ENCODE peak calls at places on chromosome 10, in five cellular contexts. U is transverse colon, Z is A549, N is lower leg skin, F is tibial nerve. V is an unnamed sample.

GRCh38 chr10:1461016-1461415 is 276.3 kb downstream of the ADARB2 start:
- DNase-seq in U (no peak), Z (no peak), N (no peak), F (no peak), V (no peak)

GRCh38 chr10:99681553-99681952 is 22.2 kb downstream of the ENTPD7 start:
- DNase-seq in U (no peak), Z (no peak), N (no peak), F (no peak), V (peak)

GRCh38 chr10:126147866-126148578 is 240.3 kb downstream of the ADAM12 start:
- DNase-seq in U (no peak), Z (no peak), N (no peak), F (no peak), V (no peak)

GRCh38 chr10:33116293-33116697 is 158.3 kb upstream of the ITGB1 start:
- DNase-seq in U (no peak), Z (peak), N (peak), F (no peak), V (no peak)

GRCh38 chr10:73117976-73118743 is 7.9 kb downstream of the NUDT13 start:
- DNase-seq in U (no peak), Z (peak), N (no peak), F (no peak), V (peak)

GRCh38 chr10:33229252-33229943 is 105.1 kb downstream of the NRP1 start:
- DNase-seq in U (no peak), Z (no peak), N (no peak), F (no peak), V (no peak)

GRCh38 chr10:50658165-50658564 is 34.4 kb upstream of the SGMS1 start:
- DNase-seq in U (no peak), Z (no peak), N (no peak), F (no peak), V (no peak)

GRCh38 chr10:34018811-34019210 is 684.3 kb upstream of the NRP1 start:
- DNase-seq in U (no peak), Z (no peak), N (no peak), F (no peak), V (no peak)

GRCh38 chr10:15605740-15606369 is 113.9 kb downstream of the ITGA8 start:
- DNase-seq in U (no peak), Z (no peak), N (no peak), F (no peak), V (no peak)

GRCh38 chr10:4131407-4132215 is 346.6 kb upstream of the KLF6 start:
- DNase-seq in U (no peak), Z (peak), N (no peak), F (no peak), V (no peak)

GRCh38 chr10:109237050-109237449 is 686.3 kb downstream of the XPNPEP1 start:
- DNase-seq in U (no peak), Z (no peak), N (no peak), F (no peak), V (no peak)

GRCh38 chr10:76119515-76119914 is 688.1 kb downstream of the LRMDA start:
- DNase-seq in U (no peak), Z (no peak), N (no peak), F (no peak), V (no peak)

GRCh38 chr10:72186633-72187330 is 29.0 kb upstream of the ANAPC16 start:
- DNase-seq in U (peak), Z (no peak), N (no peak), F (no peak), V (peak)

GRCh38 chr10:112373912-112374338 is at the start of gene ACSL5:
- DNase-seq in U (peak), Z (no peak), N (no peak), F (no peak), V (no peak)

GRCh38 chr10:42816917-42817316 is 34.3 kb downstream of the BMS1 start:
- DNase-seq in U (no peak), Z (no peak), N (no peak), F (no peak), V (no peak)

GRCh38 chr10:118832242-118832651 is 77.5 kb upstream of the CACUL1 start:
- DNase-seq in U (peak), Z (no peak), N (peak), F (peak), V (peak)

GRCh38 chr10:15738237-15738928 is 18.7 kb upstream of the ITGA8 start:
- DNase-seq in U (no peak), Z (no peak), N (no peak), F (no peak), V (no peak)

GRCh38 chr10:19654576-19654975 is 161.7 kb upstream of the PLXDC2 start:
- DNase-seq in U (no peak), Z (no peak), N (no peak), F (no peak), V (no peak)

GRCh38 chr10:14564268-14564744 is 210.4 kb downstream of the FAM107B start:
- DNase-seq in U (no peak), Z (no peak), N (no peak), F (no peak), V (no peak)

GRCh38 chr10:35027567-35027966 is 62.6 kb downstream of the CUL2 start:
- DNase-seq in U (no peak), Z (no peak), N (no peak), F (no peak), V (no peak)

GRCh38 chr10:6014241-6014761 is 37.0 kb upstream of the IL15RA start:
- DNase-seq in U (peak), Z (peak), N (peak), F (peak), V (peak)

GRCh38 chr10:123027861-123028260 is 19.1 kb downstream of the ACADSB start:
- DNase-seq in U (no peak), Z (no peak), N (no peak), F (no peak), V (no peak)

GRCh38 chr10:1563028-1563427 is 174.3 kb downstream of the ADARB2 start:
- DNase-seq in U (no peak), Z (no peak), N (no peak), F (no peak), V (no peak)

GRCh38 chr10:88926484-88927249 is 25.9 kb downstream of the ACTA2 start:
- DNase-seq in U (no peak), Z (no peak), N (no peak), F (no peak), V (no peak)

GRCh38 chr10:121442086-121442485 is 156.2 kb downstream of the FGFR2 start:
- DNase-seq in U (no peak), Z (no peak), N (peak), F (no peak), V (no peak)

GRCh38 chr10:74202356-74202755 is 51.3 kb downstream of the ADK start:
- DNase-seq in U (no peak), Z (no peak), N (no peak), F (no peak), V (no peak)
- TF ChIP-seq CTCF in U (no peak), Z (no peak), N (no peak), F (no peak), V (no peak)

GRCh38 chr10:13347235-13348156 is 597 bp downstream of the SEPHS1 start:
- DNase-seq in U (peak), Z (peak), N (peak), F (peak), V (peak)
- TF ChIP-seq POLR2A in U (no peak), Z (peak), N (no peak), F (no peak), V (peak)

GRCh38 chr10:111131168-111131799 is 54.5 kb downstream of the ADRA2A start:
- DNase-seq in U (no peak), Z (no peak), N (no peak), F (no peak), V (no peak)
- TF ChIP-seq CTCF in U (no peak), Z (no peak), N (no peak), F (no peak), V (no peak)

GRCh38 chr10:28678687-28679457 is 1.6 kb downstream of the BAMBI start:
- DNase-seq in U (no peak), Z (no peak), N (peak), F (no peak), V (no peak)

GRCh38 chr10:28681928-28682750 is 4.8 kb downstream of the BAMBI start:
- DNase-seq in U (no peak), Z (no peak), N (peak), F (no peak), V (no peak)

GRCh38 chr10:28681345-28681763 is 4.0 kb downstream of the BAMBI start:
- DNase-seq in U (no peak), Z (no peak), N (peak), F (no peak), V (no peak)

GRCh38 chr10:28677889-28678686 is 767 bp downstream of the BAMBI start:
- DNase-seq in U (peak), Z (no peak), N (peak), F (no peak), V (no peak)

GRCh38 chr10:28679941-28680752 is 2.8 kb downstream of the BAMBI start:
- DNase-seq in U (no peak), Z (peak), N (peak), F (no peak), V (no peak)
- TF ChIP-seq POLR2A in U (no peak), Z (no peak), N (no peak), F (no peak), V (no peak)

GRCh38 chr10:78314651-78315050 is 281.0 kb downstream of the RPS24 start:
- DNase-seq in U (no peak), Z (no peak), N (peak), F (no peak), V (no peak)

GRCh38 chr10:78313047-78313381 is 279.4 kb downstream of the RPS24 start:
- DNase-seq in U (no peak), Z (no peak), N (no peak), F (no peak), V (no peak)

GRCh38 chr10:78313636-78314035 is 280.0 kb downstream of the RPS24 start:
- DNase-seq in U (no peak), Z (no peak), N (peak), F (no peak), V (no peak)

GRCh38 chr10:78310481-78311080 is 276.9 kb downstream of the RPS24 start:
- DNase-seq in U (no peak), Z (no peak), N (peak), F (no peak), V (no peak)

DNA sequence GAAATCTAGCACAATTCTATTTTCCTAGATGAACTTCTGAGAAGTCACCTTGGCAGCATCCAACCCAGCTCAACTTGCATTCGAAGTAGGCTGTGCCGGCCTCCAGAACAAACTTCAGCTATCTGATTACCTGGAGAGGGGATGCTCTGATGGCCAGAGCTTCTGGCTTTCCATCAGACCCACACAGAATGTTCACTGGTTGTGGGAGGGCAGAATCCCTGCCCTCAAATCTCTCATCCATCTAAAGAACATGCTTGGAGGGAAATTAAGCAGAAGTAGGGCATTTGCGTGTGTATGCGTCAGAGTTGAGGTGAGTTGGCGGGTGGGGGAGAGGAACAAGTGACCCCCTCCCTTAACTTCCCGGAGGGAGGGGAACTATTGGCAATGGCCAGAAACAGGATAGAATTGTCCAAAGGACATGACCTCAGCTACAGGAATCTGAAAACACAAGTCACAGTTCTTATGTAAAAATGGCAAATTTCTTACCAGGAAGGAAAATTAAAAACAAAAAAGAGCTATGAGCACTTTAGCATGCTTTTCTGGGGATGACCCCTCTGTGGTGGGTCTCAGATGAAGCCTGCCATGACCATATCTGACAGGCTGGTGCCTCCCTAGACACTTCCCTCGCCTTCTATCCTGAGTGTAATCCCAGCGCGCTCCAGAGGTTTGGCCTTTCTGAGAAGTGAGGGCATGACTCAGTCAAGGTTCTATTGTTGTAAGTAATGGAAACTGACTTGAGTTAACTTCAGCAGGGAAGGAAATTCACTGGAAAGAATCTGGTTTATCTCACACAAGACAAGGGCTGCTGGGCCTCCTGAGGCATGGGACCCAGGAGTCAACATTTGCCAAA is 278.8 kb downstream of the RPS24 start:
- DNase-seq in U (no peak), Z (no peak), N (peak), F (no peak), V (no peak)
- TF ChIP-seq CTCF in U (peak), Z (no peak), N (no peak), F (no peak), V (no peak)

GRCh38 chr10:31923389-31923788 is 5.2 kb downstream of the ARHGAP12 start:
- DNase-seq in U (no peak), Z (no peak), N (no peak), F (no peak), V (no peak)
- TF ChIP-seq POLR2A in U (no peak), Z (no peak), N (no peak), F (no peak), V (no peak)

DNA sequence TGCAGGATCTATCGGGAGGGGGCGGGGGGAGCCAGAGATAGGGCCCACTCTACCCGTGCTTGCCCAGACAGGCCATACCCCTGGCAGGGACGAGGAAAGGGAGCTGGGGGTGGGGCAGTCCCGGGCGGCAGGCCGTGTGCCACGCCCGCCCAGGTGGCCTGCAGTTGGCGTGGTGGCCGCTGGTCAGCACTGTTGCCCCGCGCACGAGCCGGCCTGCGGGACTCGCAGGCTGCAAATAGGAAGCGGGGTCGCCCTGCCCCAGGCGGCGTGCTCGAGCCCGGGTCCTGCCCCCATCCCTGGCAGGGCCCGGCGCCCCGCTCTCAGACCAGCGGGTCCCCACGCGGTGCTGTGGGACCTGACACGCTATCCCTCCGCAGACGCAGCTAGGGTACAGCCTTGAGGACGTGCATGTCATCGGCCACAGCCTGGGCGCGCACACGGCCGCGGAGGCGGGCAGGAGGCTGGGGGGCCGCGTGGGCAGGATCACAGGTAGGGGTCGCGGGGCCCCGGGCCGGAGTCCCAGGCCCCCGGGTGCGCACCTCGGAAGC is 6.7 kb downstream of the PNLIPRP2 start:
- DNase-seq in U (peak), Z (peak), N (no peak), F (no peak), V (no peak)
- TF ChIP-seq CTCF in U (peak), Z (peak), N (no peak), F (peak), V (no peak)